ENCODE peak calls at places on chromosomes 5 and 9, in four cellular contexts. J is ovary, K is OCI-LY7, F is nephron progenitor cell. I is an unnamed sample.

GRCh38 chr9:21565137-21565536 is 83.0 kb upstream of the IFNE start:
- DNase-seq in K (no peak), F (no peak), J (no peak), I (no peak)

GRCh38 chr9:14153310-14153720 is 160.6 kb downstream of the NFIB start:
- DNase-seq in K (no peak), F (no peak), J (no peak), I (no peak)

GRCh38 chr9:95425910-95426551 is 90.7 kb downstream of the PTCH1 start:
- DNase-seq in F (peak), K (peak), J (no peak), I (no peak)

GRCh38 chr5:83846601-83847000 is 125.9 kb upstream of the HAPLN1 start:
- DNase-seq in K (no peak), F (no peak), J (no peak), I (no peak)

GRCh38 chr9:93083592-93084470 is 12.2 kb upstream of the CARD19 start:
- DNase-seq in K (no peak), J (peak), F (no peak), I (no peak)

GRCh38 chr5:132225165-132226032 is 2.3 kb downstream of the P4HA2 start:
- DNase-seq in J (peak), F (no peak), K (no peak), I (peak)

GRCh38 chr9:93111371-93112115 is 15.5 kb downstream of the CARD19 start:
- DNase-seq in K (no peak), F (no peak), J (peak), I (peak)

GRCh38 chr5:59831341-59831989 is 62.1 kb downstream of the PDE4D start:
- DNase-seq in K (no peak), J (no peak), F (no peak), I (no peak)

GRCh38 chr9:27365977-27366376 is 69.0 kb upstream of the EQTN start:
- DNase-seq in K (no peak), J (no peak), F (no peak), I (no peak)

GRCh38 chr9:105158020-105158419 is 86.4 kb upstream of the SLC44A1 start:
- DNase-seq in F (no peak), K (no peak), J (no peak), I (no peak)

GRCh38 chr5:171601266-171601881 is 181.9 kb downstream of the FGF18 start:
- DNase-seq in J (no peak), F (no peak), K (no peak), I (no peak)

GRCh38 chr9:88776717-88777497 is 214.4 kb upstream of the S1PR3 start:
- DNase-seq in K (no peak), F (no peak), J (no peak), I (no peak)

GRCh38 chr9:1791191-1791590 is 224.0 kb upstream of the SMARCA2 start:
- DNase-seq in J (no peak), F (no peak), K (no peak), I (no peak)

GRCh38 chr5:179316111-179316551 is 29.1 kb downstream of the ADAMTS2 start:
- DNase-seq in F (no peak), K (no peak), J (peak), I (no peak)

GRCh38 chr5:132486318-132487094 is 4.1 kb downstream of the IRF1 start:
- DNase-seq in K (no peak), F (no peak), J (peak), I (peak)

GRCh38 chr9:136760424-136760823 is 2.4 kb upstream of the LCN8 start:
- DNase-seq in F (no peak), K (no peak), J (no peak), I (no peak)

GRCh38 chr9:35350827-35351549 is 138.9 kb upstream of the RUSC2 start:
- DNase-seq in K (no peak), F (no peak), J (no peak), I (no peak)

GRCh38 chr9:72554221-72554641 is 32.8 kb downstream of the TMC1 start:
- DNase-seq in K (no peak), J (no peak), F (no peak), I (no peak)

GRCh38 chr5:43569236-43569635 is 12.4 kb upstream of the PAIP1 start:
- DNase-seq in F (no peak), K (no peak), J (no peak), I (no peak)

GRCh38 chr5:96763012-96763411 is 44.7 kb downstream of the ERAP1 start:
- DNase-seq in F (no peak), K (no peak), J (no peak), I (no peak)

GRCh38 chr5:72883850-72884249 is 67.4 kb downstream of the TNPO1 start:
- DNase-seq in K (no peak), J (no peak), F (no peak), I (no peak)

GRCh38 chr5:74130141-74130897 is 504.3 kb downstream of the ARHGEF28 start:
- DNase-seq in K (no peak), F (no peak), J (no peak), I (no peak)

GRCh38 chr9:134897584-134898170 is 17.1 kb downstream of the FCN2 start:
- DNase-seq in J (no peak), F (no peak), K (no peak), I (no peak)

GRCh38 chr9:134898319-134898718 is 17.7 kb downstream of the FCN2 start:
- DNase-seq in J (no peak), F (no peak), K (no peak), I (no peak)

GRCh38 chr9:134899168-134899567 is 18.5 kb downstream of the FCN1 start:
- DNase-seq in K (no peak), F (no peak), J (no peak), I (no peak)

GRCh38 chr9:134896834-134897583 is 16.4 kb downstream of the FCN2 start:
- DNase-seq in K (no peak), J (no peak), F (no peak), I (no peak)

GRCh38 chr9:134899818-134900325 is 17.8 kb downstream of the FCN1 start:
- DNase-seq in J (no peak), F (no peak), K (no peak), I (no peak)
- TF ChIP-seq CTCF in J (no peak), F (no peak), K (no peak), I (no peak)

GRCh38 chr9:135370411-135371375 is 108.9 kb upstream of the PPP1R26 start:
- DNase-seq in K (no peak), F (no peak), J (no peak), I (no peak)
- TF ChIP-seq CTCF in K (no peak), F (no peak), J (no peak), I (no peak)

GRCh38 chr9:23551171-23551795 is 274.8 kb downstream of the ELAVL2 start:
- DNase-seq in F (no peak), K (no peak), J (no peak), I (no peak)
- TF ChIP-seq CTCF in F (no peak), K (no peak), J (no peak), I (no peak)

GRCh38 chr5:148972958-148973357 is 89.9 kb downstream of the SH3TC2 start:
- DNase-seq in K (no peak), F (no peak), J (no peak), I (no peak)
- TF ChIP-seq CTCF in K (no peak), F (no peak), J (no peak), I (no peak)

GRCh38 chr5:103424453-103425205 is 138.0 kb downstream of the NUDT12 start:
- DNase-seq in K (no peak), J (no peak), F (no peak), I (no peak)

GRCh38 chr5:103425686-103426454 is 136.7 kb downstream of the NUDT12 start:
- DNase-seq in J (no peak), F (no peak), K (no peak), I (no peak)

GRCh38 chr5:103428411-103428871 is 134.1 kb downstream of the NUDT12 start:
- DNase-seq in J (peak), F (no peak), K (no peak), I (no peak)

GRCh38 chr5:103428923-103429322 is 133.7 kb downstream of the NUDT12 start:
- DNase-seq in J (no peak), F (no peak), K (no peak), I (no peak)

DNA sequence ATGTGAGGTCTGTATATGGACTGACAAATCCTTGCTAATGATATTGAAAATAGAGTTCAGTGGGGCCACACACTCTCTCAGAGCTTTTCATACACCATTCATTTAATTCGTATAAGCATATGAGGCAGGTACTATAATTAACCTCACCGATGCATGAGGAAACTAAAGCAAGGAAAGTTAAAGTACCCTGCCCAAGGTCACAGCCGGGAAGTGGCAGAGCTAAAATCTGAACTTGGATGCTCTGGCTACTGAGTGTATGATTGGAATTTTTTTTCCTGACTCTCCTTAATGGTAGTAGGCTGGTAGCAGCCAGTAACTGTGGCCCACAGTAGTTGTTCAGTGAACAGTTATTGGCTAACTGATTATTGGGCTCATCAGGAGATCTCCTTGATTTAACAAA is 135.3 kb downstream of the NUDT12 start:
- DNase-seq in K (no peak), F (no peak), J (no peak), I (no peak)
- TF ChIP-seq CTCF in K (no peak), F (no peak), J (no peak), I (no peak)

DNA sequence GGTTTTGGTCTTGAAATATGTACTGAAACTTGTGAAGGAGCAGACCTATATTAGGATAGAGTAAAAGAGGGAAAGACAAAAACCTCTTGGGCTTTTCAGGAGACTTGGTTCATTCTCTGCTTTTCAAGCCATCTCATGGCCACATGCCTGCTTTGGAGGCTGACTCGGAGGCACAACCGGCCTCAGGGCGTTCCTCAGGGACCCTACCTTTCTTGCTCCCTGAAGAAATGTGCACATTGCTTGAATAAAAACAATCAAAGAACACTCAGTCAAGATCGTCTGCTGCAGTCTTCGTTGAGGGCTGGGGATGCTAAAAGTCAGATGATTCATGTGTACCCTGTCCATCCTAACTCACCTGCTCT is 994 bp downstream of the IRGM start:
- DNase-seq in F (no peak), J (no peak), K (no peak), I (no peak)
- TF ChIP-seq CTCF in F (no peak), J (no peak), K (no peak), I (no peak)

DNA sequence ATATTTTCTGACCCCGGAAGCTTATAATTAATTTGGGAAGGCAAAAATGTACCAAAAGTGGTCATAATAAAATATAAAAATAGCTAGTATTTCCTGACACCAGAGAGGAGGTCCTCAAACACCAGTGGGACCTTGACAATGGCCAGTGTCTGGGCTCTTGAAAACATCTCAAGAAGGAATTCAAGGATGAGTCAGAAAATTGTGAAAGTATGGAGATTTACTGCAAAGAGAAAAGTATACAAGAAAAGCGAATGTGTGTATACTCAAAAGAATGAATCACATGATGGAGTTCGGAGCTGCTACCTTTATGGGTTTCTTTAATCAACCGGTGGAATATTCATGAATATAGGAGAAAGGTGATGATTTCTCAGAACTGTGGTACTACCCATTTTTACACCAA is 1709.0 kb upstream of the WWC1 start:
- DNase-seq in F (no peak), J (no peak), K (no peak), I (no peak)
- TF ChIP-seq CTCF in F (no peak), J (no peak), K (no peak), I (no peak)

GRCh38 chr9:121765021-121765950 is 113.9 kb downstream of the DAB2IP start:
- DNase-seq in K (no peak), F (no peak), J (peak), I (no peak)
- TF ChIP-seq CTCF in K (no peak), F (no peak), J (no peak), I (no peak)

GRCh38 chr9:129720181-129720864 is 32.5 kb downstream of the PTGES start:
- DNase-seq in K (no peak), F (peak), J (no peak), I (no peak)

GRCh38 chr9:129718647-129719046 is 34.2 kb downstream of the PTGES start:
- DNase-seq in J (no peak), F (no peak), K (no peak), I (no peak)

GRCh38 chr9:129719135-129719534 is 33.7 kb downstream of the PTGES start:
- DNase-seq in J (no peak), F (no peak), K (no peak), I (no peak)

GRCh38 chr9:129722913-129723312 is 29.9 kb downstream of the PTGES start:
- DNase-seq in J (no peak), K (no peak), F (no peak), I (no peak)

DNA sequence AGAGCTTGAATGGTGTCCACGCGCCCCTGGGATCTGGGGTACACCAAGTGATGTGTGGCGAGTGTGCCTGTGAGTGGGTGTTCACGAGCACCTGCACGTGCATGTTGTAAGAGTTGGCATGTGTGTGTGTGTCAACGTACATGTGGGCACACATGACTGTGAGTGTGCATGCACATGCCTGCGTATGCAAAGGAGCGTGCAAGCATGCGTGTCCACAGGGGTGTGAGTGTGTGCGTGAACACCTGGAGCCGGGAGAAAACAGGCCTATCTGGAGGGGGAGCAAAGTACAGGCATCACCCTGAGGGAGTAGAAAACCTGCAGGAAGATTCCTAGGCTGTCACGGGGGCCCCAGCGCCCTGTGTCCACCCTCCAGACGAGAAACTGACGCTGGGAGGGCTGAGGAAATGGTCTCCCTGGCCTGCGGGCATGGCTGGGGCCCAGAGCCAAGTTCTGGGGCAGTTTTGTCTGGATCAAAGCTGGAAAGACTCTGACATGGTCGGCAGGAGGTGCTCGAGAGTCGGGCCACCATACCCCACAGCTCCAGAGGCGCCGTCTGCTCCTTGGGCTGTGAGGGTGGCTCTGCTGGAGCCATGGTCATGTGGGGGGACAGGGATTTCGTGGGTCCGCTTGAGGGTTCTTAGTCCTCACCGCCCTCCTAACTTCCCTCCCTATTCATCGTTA is 31.8 kb downstream of the PTGES start:
- DNase-seq in J (no peak), K (no peak), F (no peak), I (no peak)
- TF ChIP-seq CTCF in J (no peak), K (peak), F (no peak), I (no peak)

GRCh38 chr9:120885968-120886367 is 9.0 kb upstream of the PHF19 start:
- DNase-seq in K (peak), J (no peak), F (no peak), I (no peak)

GRCh38 chr9:120882935-120883607 is 6.1 kb upstream of the PHF19 start:
- DNase-seq in F (no peak), K (no peak), J (no peak), I (no peak)

GRCh38 chr9:120885459-120885858 is 8.5 kb upstream of the PHF19 start:
- DNase-seq in F (no peak), K (no peak), J (no peak), I (no peak)

GRCh38 chr9:120886490-120886967 is 9.5 kb upstream of the PHF19 start:
- DNase-seq in J (no peak), K (peak), F (no peak), I (no peak)

GRCh38 chr9:120883608-120883996 is 6.6 kb upstream of the PHF19 start:
- DNase-seq in J (no peak), F (no peak), K (no peak), I (no peak)
- TF ChIP-seq CTCF in J (no peak), F (no peak), K (no peak), I (no peak)